ENCODE peak calls at places on chromosomes 12 and 14, in seven cellular contexts. One of them, this sample, is unnamed.

GRCh38 chr12:64611430-64612286 is 1.4 kb downstream of the RASSF3 start:
- DNase-seq in NCI-H748 treated with DMSO at 0.1 percent for 48 hours: no peak
- DNase-seq in choroid plexus epithelial cell: peak; percentile 33
- DNase-seq in transverse colon: peak; percentile 45
- DNase-seq in right cardiac atrium: peak; percentile 76
- DNase-seq in SK-N-MC: no peak
- DNase-seq in CD8-positive, alpha-beta T cell: peak; percentile 57
- DNase-seq in this sample: no peak

GRCh38 chr12:26125451-26126339 is 858 bp upstream of the BHLHE41 start:
- DNase-seq in CD8-positive, alpha-beta T cell: peak; percentile 25
- DNase-seq in SK-N-MC: no peak
- DNase-seq in NCI-H748 treated with DMSO at 0.1 percent for 48 hours: peak; percentile 10
- DNase-seq in transverse colon: peak; percentile 83
- DNase-seq in right cardiac atrium: peak; percentile 91
- DNase-seq in choroid plexus epithelial cell: peak; percentile 75
- DNase-seq in this sample: peak; percentile 78

GRCh38 chr14:36214476-36215216 is 38.1 kb upstream of the PTCSC3 start:
- DNase-seq in CD8-positive, alpha-beta T cell: no peak
- DNase-seq in SK-N-MC: no peak
- DNase-seq in right cardiac atrium: no peak
- DNase-seq in choroid plexus epithelial cell: no peak
- DNase-seq in transverse colon: no peak
- DNase-seq in NCI-H748 treated with DMSO at 0.1 percent for 48 hours: no peak
- DNase-seq in this sample: no peak

GRCh38 chr12:47837190-47838171 is 17.8 kb upstream of the HDAC7 start:
- DNase-seq in transverse colon: peak; percentile 78
- DNase-seq in right cardiac atrium: peak; percentile 84
- DNase-seq in CD8-positive, alpha-beta T cell: peak; percentile 59
- DNase-seq in NCI-H748 treated with DMSO at 0.1 percent for 48 hours: peak; percentile 55
- DNase-seq in choroid plexus epithelial cell: peak; percentile 79
- DNase-seq in SK-N-MC: no peak
- DNase-seq in this sample: peak; percentile 71

GRCh38 chr12:106032141-106032925 is 106.4 kb downstream of the NUAK1 start:
- DNase-seq in SK-N-MC: no peak
- DNase-seq in CD8-positive, alpha-beta T cell: no peak
- DNase-seq in NCI-H748 treated with DMSO at 0.1 percent for 48 hours: no peak
- DNase-seq in transverse colon: no peak
- DNase-seq in choroid plexus epithelial cell: peak; percentile 39
- DNase-seq in right cardiac atrium: no peak
- DNase-seq in this sample: no peak

GRCh38 chr14:104650057-104650980 is 39.1 kb upstream of the INF2 start:
- DNase-seq in choroid plexus epithelial cell: peak; percentile 52
- DNase-seq in NCI-H748 treated with DMSO at 0.1 percent for 48 hours: no peak
- DNase-seq in CD8-positive, alpha-beta T cell: peak; percentile 65
- DNase-seq in SK-N-MC: no peak
- DNase-seq in transverse colon: peak; percentile 71
- DNase-seq in right cardiac atrium: peak; percentile 89
- DNase-seq in this sample: peak; percentile 90

GRCh38 chr12:106317406-106318082 is 15.0 kb downstream of the TCP11L2 start:
- DNase-seq in choroid plexus epithelial cell: no peak
- DNase-seq in CD8-positive, alpha-beta T cell: no peak
- DNase-seq in transverse colon: no peak
- DNase-seq in SK-N-MC: no peak
- DNase-seq in right cardiac atrium: no peak
- DNase-seq in NCI-H748 treated with DMSO at 0.1 percent for 48 hours: no peak
- DNase-seq in this sample: no peak

GRCh38 chr12:46179693-46180452 is 89.0 kb downstream of the SLC38A1 start:
- DNase-seq in choroid plexus epithelial cell: no peak
- DNase-seq in CD8-positive, alpha-beta T cell: no peak
- DNase-seq in transverse colon: peak; percentile 58
- DNase-seq in NCI-H748 treated with DMSO at 0.1 percent for 48 hours: no peak
- DNase-seq in SK-N-MC: no peak
- DNase-seq in right cardiac atrium: no peak
- DNase-seq in this sample: no peak

GRCh38 chr12:98060421-98060820 is 455.0 kb upstream of the TMPO start:
- DNase-seq in transverse colon: no peak
- DNase-seq in NCI-H748 treated with DMSO at 0.1 percent for 48 hours: no peak
- DNase-seq in CD8-positive, alpha-beta T cell: no peak
- DNase-seq in choroid plexus epithelial cell: no peak
- DNase-seq in SK-N-MC: no peak
- DNase-seq in right cardiac atrium: no peak
- DNase-seq in this sample: no peak

GRCh38 chr12:124005736-124006581 is 32.9 kb downstream of the ZNF664 start:
- DNase-seq in CD8-positive, alpha-beta T cell: no peak
- DNase-seq in choroid plexus epithelial cell: no peak
- DNase-seq in transverse colon: no peak
- DNase-seq in right cardiac atrium: no peak
- DNase-seq in NCI-H748 treated with DMSO at 0.1 percent for 48 hours: no peak
- DNase-seq in SK-N-MC: no peak
- DNase-seq in this sample: no peak

GRCh38 chr14:53278602-53279506 is 125.7 kb upstream of the DDHD1 start:
- DNase-seq in transverse colon: no peak
- DNase-seq in NCI-H748 treated with DMSO at 0.1 percent for 48 hours: no peak
- DNase-seq in right cardiac atrium: no peak
- DNase-seq in CD8-positive, alpha-beta T cell: no peak
- DNase-seq in SK-N-MC: no peak
- DNase-seq in choroid plexus epithelial cell: peak; percentile 76
- DNase-seq in this sample: no peak

GRCh38 chr12:50017047-50017446 is 8.2 kb downstream of the RACGAP1 start:
- DNase-seq in CD8-positive, alpha-beta T cell: no peak
- DNase-seq in SK-N-MC: no peak
- DNase-seq in choroid plexus epithelial cell: peak; percentile 95
- DNase-seq in NCI-H748 treated with DMSO at 0.1 percent for 48 hours: no peak
- DNase-seq in right cardiac atrium: peak; percentile 78
- DNase-seq in transverse colon: peak; percentile 47
- DNase-seq in this sample: peak; percentile 69

GRCh38 chr12:52280796-52281560 is 6.5 kb downstream of the KRT86 start:
- DNase-seq in CD8-positive, alpha-beta T cell: no peak
- DNase-seq in choroid plexus epithelial cell: peak; percentile 98
- DNase-seq in NCI-H748 treated with DMSO at 0.1 percent for 48 hours: no peak
- DNase-seq in right cardiac atrium: peak; percentile 70
- DNase-seq in SK-N-MC: no peak
- DNase-seq in transverse colon: peak; percentile 39
- DNase-seq in this sample: peak; percentile 95

GRCh38 chr14:52305014-52305413 is 9.1 kb upstream of the PTGER2 start:
- DNase-seq in SK-N-MC: no peak
- DNase-seq in choroid plexus epithelial cell: no peak
- DNase-seq in transverse colon: no peak
- DNase-seq in CD8-positive, alpha-beta T cell: no peak
- DNase-seq in NCI-H748 treated with DMSO at 0.1 percent for 48 hours: no peak
- DNase-seq in right cardiac atrium: no peak
- DNase-seq in this sample: no peak

GRCh38 chr14:36657409-36658090 is 4.1 kb upstream of the PAX9 start:
- DNase-seq in SK-N-MC: no peak
- DNase-seq in transverse colon: no peak
- DNase-seq in NCI-H748 treated with DMSO at 0.1 percent for 48 hours: peak; percentile 54
- DNase-seq in choroid plexus epithelial cell: peak; percentile 8
- DNase-seq in CD8-positive, alpha-beta T cell: no peak
- DNase-seq in right cardiac atrium: peak; percentile 40
- DNase-seq in this sample: no peak

GRCh38 chr12:49089831-49090773 is 4.5 kb downstream of the DHH start:
- DNase-seq in choroid plexus epithelial cell: peak; percentile 54
- DNase-seq in right cardiac atrium: peak; percentile 77
- DNase-seq in transverse colon: no peak
- DNase-seq in NCI-H748 treated with DMSO at 0.1 percent for 48 hours: peak; percentile 33
- DNase-seq in CD8-positive, alpha-beta T cell: peak; percentile 39
- DNase-seq in SK-N-MC: no peak
- DNase-seq in this sample: peak; percentile 62

GRCh38 chr12:67968725-67969124 is 20.5 kb upstream of the IFNG-AS1 start:
- DNase-seq in choroid plexus epithelial cell: no peak
- DNase-seq in SK-N-MC: no peak
- DNase-seq in right cardiac atrium: no peak
- DNase-seq in transverse colon: no peak
- DNase-seq in CD8-positive, alpha-beta T cell: no peak
- DNase-seq in NCI-H748 treated with DMSO at 0.1 percent for 48 hours: no peak
- DNase-seq in this sample: no peak

GRCh38 chr12:111413442-111414086 is 7.8 kb downstream of the SH2B3 start:
- DNase-seq in transverse colon: peak; percentile 56
- DNase-seq in right cardiac atrium: peak; percentile 68
- DNase-seq in NCI-H748 treated with DMSO at 0.1 percent for 48 hours: no peak
- DNase-seq in SK-N-MC: no peak
- DNase-seq in choroid plexus epithelial cell: peak; percentile 39
- DNase-seq in CD8-positive, alpha-beta T cell: no peak
- DNase-seq in this sample: no peak

GRCh38 chr12:124233041-124233836 is 61.7 kb upstream of the RFLNA start:
- DNase-seq in transverse colon: no peak
- DNase-seq in choroid plexus epithelial cell: peak; percentile 85
- DNase-seq in right cardiac atrium: no peak
- DNase-seq in CD8-positive, alpha-beta T cell: no peak
- DNase-seq in SK-N-MC: no peak
- DNase-seq in NCI-H748 treated with DMSO at 0.1 percent for 48 hours: no peak
- DNase-seq in this sample: peak; percentile 86

GRCh38 chr14:101877766-101878165 is 86.6 kb upstream of the DYNC1H1 start:
- DNase-seq in CD8-positive, alpha-beta T cell: no peak
- DNase-seq in SK-N-MC: no peak
- DNase-seq in transverse colon: no peak
- DNase-seq in choroid plexus epithelial cell: no peak
- DNase-seq in NCI-H748 treated with DMSO at 0.1 percent for 48 hours: no peak
- DNase-seq in right cardiac atrium: no peak
- DNase-seq in this sample: no peak

GRCh38 chr12:67910360-67911292 is 78.6 kb upstream of the IFNG-AS1 start:
- DNase-seq in CD8-positive, alpha-beta T cell: no peak
- DNase-seq in right cardiac atrium: no peak
- DNase-seq in choroid plexus epithelial cell: peak; percentile 79
- DNase-seq in NCI-H748 treated with DMSO at 0.1 percent for 48 hours: no peak
- DNase-seq in transverse colon: no peak
- DNase-seq in SK-N-MC: no peak
- DNase-seq in this sample: peak; percentile 54

GRCh38 chr12:101931498-101932326 is 54.3 kb downstream of the DRAM1 start:
- DNase-seq in SK-N-MC: no peak
- DNase-seq in transverse colon: no peak
- DNase-seq in CD8-positive, alpha-beta T cell: no peak
- DNase-seq in right cardiac atrium: no peak
- DNase-seq in NCI-H748 treated with DMSO at 0.1 percent for 48 hours: no peak
- DNase-seq in choroid plexus epithelial cell: no peak
- DNase-seq in this sample: no peak

GRCh38 chr12:108854453-108855283 is 2.7 kb downstream of the SSH1 start:
- DNase-seq in SK-N-MC: no peak
- DNase-seq in CD8-positive, alpha-beta T cell: no peak
- DNase-seq in transverse colon: no peak
- DNase-seq in choroid plexus epithelial cell: peak; percentile 97
- DNase-seq in right cardiac atrium: peak; percentile 76
- DNase-seq in NCI-H748 treated with DMSO at 0.1 percent for 48 hours: no peak
- DNase-seq in this sample: peak; percentile 81

GRCh38 chr14:75450381-75451276 is 22.8 kb downstream of the JDP2 start:
- DNase-seq in choroid plexus epithelial cell: peak; percentile 31
- DNase-seq in SK-N-MC: no peak
- DNase-seq in right cardiac atrium: peak; percentile 20
- DNase-seq in transverse colon: peak; percentile 78
- DNase-seq in CD8-positive, alpha-beta T cell: no peak
- DNase-seq in NCI-H748 treated with DMSO at 0.1 percent for 48 hours: no peak
- DNase-seq in this sample: no peak

GRCh38 chr12:85562765-85563164 is 273.4 kb downstream of the RASSF9 start:
- DNase-seq in NCI-H748 treated with DMSO at 0.1 percent for 48 hours: no peak
- DNase-seq in right cardiac atrium: no peak
- DNase-seq in SK-N-MC: no peak
- DNase-seq in transverse colon: no peak
- DNase-seq in CD8-positive, alpha-beta T cell: no peak
- DNase-seq in choroid plexus epithelial cell: no peak
- DNase-seq in this sample: no peak

GRCh38 chr14:87944987-87945604 is 47.9 kb downstream of the GALC start:
- DNase-seq in NCI-H748 treated with DMSO at 0.1 percent for 48 hours: peak; percentile 75
- DNase-seq in choroid plexus epithelial cell: peak; percentile 87
- DNase-seq in CD8-positive, alpha-beta T cell: no peak
- DNase-seq in SK-N-MC: peak; percentile 48
- DNase-seq in right cardiac atrium: no peak
- DNase-seq in transverse colon: no peak
- DNase-seq in this sample: no peak

GRCh38 chr14:91115986-91116385 is 2.1 kb downstream of the DGLUCY start:
- DNase-seq in choroid plexus epithelial cell: no peak
- DNase-seq in SK-N-MC: peak; percentile 97
- DNase-seq in CD8-positive, alpha-beta T cell: no peak
- DNase-seq in right cardiac atrium: no peak
- DNase-seq in NCI-H748 treated with DMSO at 0.1 percent for 48 hours: no peak
- DNase-seq in transverse colon: no peak
- DNase-seq in this sample: no peak

GRCh38 chr14:54481695-54482094 is 7.1 kb downstream of the GMFB start:
- DNase-seq in CD8-positive, alpha-beta T cell: no peak
- DNase-seq in transverse colon: no peak
- DNase-seq in SK-N-MC: no peak
- DNase-seq in choroid plexus epithelial cell: no peak
- DNase-seq in NCI-H748 treated with DMSO at 0.1 percent for 48 hours: no peak
- DNase-seq in right cardiac atrium: no peak
- DNase-seq in this sample: no peak

GRCh38 chr12:49335118-49335954 is 1.7 kb downstream of the C1QL4 start:
- DNase-seq in CD8-positive, alpha-beta T cell: no peak
- DNase-seq in SK-N-MC: no peak
- DNase-seq in transverse colon: no peak
- DNase-seq in NCI-H748 treated with DMSO at 0.1 percent for 48 hours: no peak
- DNase-seq in right cardiac atrium: no peak
- DNase-seq in choroid plexus epithelial cell: no peak
- DNase-seq in this sample: no peak

GRCh38 chr12:131788070-131788469 is 40.1 kb upstream of the MMP17 start:
- DNase-seq in right cardiac atrium: no peak
- DNase-seq in CD8-positive, alpha-beta T cell: no peak
- DNase-seq in choroid plexus epithelial cell: no peak
- DNase-seq in NCI-H748 treated with DMSO at 0.1 percent for 48 hours: no peak
- DNase-seq in transverse colon: no peak
- DNase-seq in SK-N-MC: no peak
- DNase-seq in this sample: no peak

GRCh38 chr12:127254420-127254955 is 1012.5 kb upstream of the TMEM132C start:
- DNase-seq in transverse colon: no peak
- DNase-seq in NCI-H748 treated with DMSO at 0.1 percent for 48 hours: no peak
- DNase-seq in right cardiac atrium: no peak
- DNase-seq in CD8-positive, alpha-beta T cell: no peak
- DNase-seq in SK-N-MC: no peak
- DNase-seq in choroid plexus epithelial cell: no peak
- DNase-seq in this sample: no peak